ENCODE peak calls at places on chromosomes 4 and X, in four cellular contexts. One of them, this sample, is unnamed.

GRCh38 chrX:41558531-41558930 is 111.4 kb downstream of the NYX start:
- DNase-seq in HAP-1: peak; percentile 26
- DNase-seq in PC-3: peak; percentile 41
- DNase-seq in ovary: no peak
- DNase-seq in this sample: no peak

GRCh38 chr4:168528131-168528949 is 31.5 kb downstream of the PALLD start:
- DNase-seq in ovary: no peak
- DNase-seq in HAP-1: no peak
- DNase-seq in PC-3: peak; percentile 58
- DNase-seq in this sample: peak; percentile 74

GRCh38 chr4:100299019-100299418 is 108.8 kb upstream of the DDIT4L start:
- DNase-seq in HAP-1: peak; percentile 41
- DNase-seq in PC-3: peak; percentile 29
- DNase-seq in ovary: peak; percentile 43
- DNase-seq in this sample: peak; percentile 94

GRCh38 chr4:139986621-139987510 is 167.1 kb downstream of the MAML3 start:
- DNase-seq in PC-3: no peak
- DNase-seq in HAP-1: no peak
- DNase-seq in ovary: no peak
- DNase-seq in this sample: peak; percentile 74

GRCh38 chr4:73740353-73740778 is at the start of gene CXCL8:
- DNase-seq in PC-3: peak; percentile 100
- DNase-seq in HAP-1: no peak
- DNase-seq in ovary: no peak
- DNase-seq in this sample: peak; percentile 91

GRCh38 chr4:82362565-82362964 is 11.2 kb downstream of the HNRNPD start:
- DNase-seq in ovary: no peak
- DNase-seq in HAP-1: no peak
- DNase-seq in PC-3: no peak
- DNase-seq in this sample: no peak

GRCh38 chr4:17315459-17315858 is 196.4 kb downstream of the QDPR start:
- DNase-seq in ovary: no peak
- DNase-seq in HAP-1: no peak
- DNase-seq in PC-3: no peak
- DNase-seq in this sample: no peak

GRCh38 chr4:75054089-75054488 is 121.2 kb downstream of the PARM1 start:
- DNase-seq in ovary: no peak
- DNase-seq in HAP-1: no peak
- DNase-seq in PC-3: no peak
- DNase-seq in this sample: no peak

GRCh38 chr4:140448830-140449229 is 21.4 kb upstream of the CLGN start:
- DNase-seq in ovary: no peak
- DNase-seq in HAP-1: no peak
- DNase-seq in PC-3: peak; percentile 51
- DNase-seq in this sample: peak; percentile 8

GRCh38 chr4:117156806-117157205 is 71.4 kb upstream of the TRAM1L1 start:
- DNase-seq in ovary: no peak
- DNase-seq in HAP-1: peak; percentile 12
- DNase-seq in PC-3: no peak
- DNase-seq in this sample: no peak

GRCh38 chr4:119099227-119099910 is 36.3 kb upstream of the MYOZ2 start:
- DNase-seq in HAP-1: no peak
- DNase-seq in ovary: no peak
- DNase-seq in PC-3: peak; percentile 32
- DNase-seq in this sample: peak; percentile 63

GRCh38 chr4:130608121-130608520 is 1512.2 kb downstream of the C4orf33 start:
- DNase-seq in ovary: no peak
- DNase-seq in PC-3: no peak
- DNase-seq in HAP-1: no peak
- DNase-seq in this sample: no peak

GRCh38 chr4:54099959-54100606 is at the start of gene GSX2:
- DNase-seq in HAP-1: peak; percentile 48
- DNase-seq in ovary: peak; percentile 28
- DNase-seq in PC-3: no peak
- DNase-seq in this sample: no peak

GRCh38 chrX:68043713-68044438 is 389.4 kb downstream of the OPHN1 start:
- DNase-seq in ovary: no peak
- DNase-seq in PC-3: no peak
- DNase-seq in HAP-1: no peak
- DNase-seq in this sample: no peak

GRCh38 chr4:140176735-140177134 is 22.8 kb upstream of the MAML3 start:
- DNase-seq in ovary: no peak
- DNase-seq in HAP-1: no peak
- DNase-seq in PC-3: peak; percentile 73
- DNase-seq in this sample: peak; percentile 67

GRCh38 chr4:75254745-75255144 is 259.5 kb downstream of the RCHY1 start:
- DNase-seq in HAP-1: peak; percentile 73
- DNase-seq in ovary: no peak
- DNase-seq in PC-3: no peak
- DNase-seq in this sample: no peak

GRCh38 chrX:118026631-118027030 is 90.0 kb downstream of the KLHL13 start:
- DNase-seq in HAP-1: no peak
- DNase-seq in ovary: no peak
- DNase-seq in PC-3: no peak
- DNase-seq in this sample: no peak

GRCh38 chr4:78057600-78058560 is 757 bp downstream of the FRAS1 start:
- DNase-seq in PC-3: peak; percentile 25
- DNase-seq in HAP-1: peak; percentile 67
- DNase-seq in ovary: peak; percentile 48
- DNase-seq in this sample: peak; percentile 36

GRCh38 chrX:70762285-70762684 is 146.2 kb downstream of the TEX11 start:
- DNase-seq in PC-3: peak; percentile 32
- DNase-seq in HAP-1: peak; percentile 44
- DNase-seq in ovary: no peak
- DNase-seq in this sample: no peak

GRCh38 chrX:71606536-71607216 is 11.6 kb downstream of the CXCR3 start:
- DNase-seq in ovary: no peak
- DNase-seq in PC-3: no peak
- DNase-seq in HAP-1: no peak
- DNase-seq in this sample: no peak

GRCh38 chrX:21529771-21530170 is 128.4 kb downstream of the KLHL34 start:
- DNase-seq in ovary: no peak
- DNase-seq in PC-3: peak; percentile 70
- DNase-seq in HAP-1: no peak
- DNase-seq in this sample: peak; percentile 16

GRCh38 chrX:118315529-118315928 is 30.4 kb upstream of the WDR44 start:
- DNase-seq in PC-3: no peak
- DNase-seq in HAP-1: no peak
- DNase-seq in ovary: no peak
- DNase-seq in this sample: no peak

GRCh38 chrX:2463973-2464676 is 36.7 kb downstream of the DHRSX start:
- DNase-seq in PC-3: no peak
- DNase-seq in HAP-1: peak; percentile 88
- DNase-seq in ovary: no peak
- DNase-seq in this sample: peak; percentile 33

GRCh38 chr4:99810536-99810935 is 6.1 kb upstream of the DAPP1 start:
- DNase-seq in ovary: no peak
- DNase-seq in PC-3: no peak
- DNase-seq in HAP-1: no peak
- DNase-seq in this sample: no peak

GRCh38 chr4:164731827-164732474 is 22.0 kb upstream of the SMIM31 start:
- DNase-seq in ovary: peak; percentile 17
- DNase-seq in HAP-1: peak; percentile 80
- DNase-seq in PC-3: peak; percentile 63
- DNase-seq in this sample: peak; percentile 10

GRCh38 chr4:136680271-136680670 is 852.0 kb downstream of the PCDH18 start:
- DNase-seq in PC-3: peak; percentile 7
- DNase-seq in ovary: no peak
- DNase-seq in HAP-1: peak; percentile 79
- DNase-seq in this sample: no peak

GRCh38 chrX:15789979-15790765 is at the start of gene ZRSR2:
- DNase-seq in PC-3: peak; percentile 82
- DNase-seq in HAP-1: peak; percentile 93
- DNase-seq in ovary: peak; percentile 86
- DNase-seq in this sample: peak; percentile 71

GRCh38 chr4:53908661-53909078 is 155.7 kb downstream of the CHIC2 start:
- DNase-seq in PC-3: peak; percentile 95
- DNase-seq in HAP-1: peak; percentile 55
- DNase-seq in ovary: no peak
- DNase-seq in this sample: peak; percentile 92

GRCh38 chrX:68999351-68999750 is 165.9 kb downstream of the PJA1 start:
- DNase-seq in ovary: no peak
- DNase-seq in HAP-1: peak; percentile 5
- DNase-seq in PC-3: peak; percentile 92
- DNase-seq in this sample: peak; percentile 41

GRCh38 chr4:147430111-147430510 is 50.8 kb upstream of the EDNRA start:
- DNase-seq in PC-3: no peak
- DNase-seq in HAP-1: no peak
- DNase-seq in ovary: no peak
- DNase-seq in this sample: no peak

GRCh38 chr4:83112678-83113428 is 1.7 kb downstream of the PLAC8 start:
- DNase-seq in PC-3: no peak
- DNase-seq in HAP-1: no peak
- DNase-seq in ovary: no peak
- DNase-seq in this sample: peak; percentile 72

GRCh38 chr4:183249854-183250253 is 70.2 kb downstream of the CLDN22 start:
- DNase-seq in PC-3: peak; percentile 50
- DNase-seq in ovary: no peak
- DNase-seq in HAP-1: peak; percentile 36
- DNase-seq in this sample: peak; percentile 17

GRCh38 chrX:19190902-19191301 is 68.6 kb upstream of the ADGRG2 start:
- DNase-seq in ovary: no peak
- DNase-seq in PC-3: no peak
- DNase-seq in HAP-1: no peak
- DNase-seq in this sample: no peak

GRCh38 chr4:52836653-52837052 is 25.5 kb upstream of the RASL11B start:
- DNase-seq in ovary: no peak
- DNase-seq in PC-3: no peak
- DNase-seq in HAP-1: no peak
- DNase-seq in this sample: no peak

GRCh38 chr4:150264595-150265141 is 186.4 kb downstream of the DCLK2 start:
- DNase-seq in HAP-1: no peak
- DNase-seq in ovary: no peak
- DNase-seq in PC-3: no peak
- DNase-seq in this sample: no peak

GRCh38 chrX:102968216-102968615 is 31.1 kb downstream of the RAB40AL start:
- DNase-seq in PC-3: no peak
- DNase-seq in HAP-1: no peak
- DNase-seq in ovary: no peak
- DNase-seq in this sample: no peak

GRCh38 chrX:111515298-111515697 is 3.9 kb downstream of the SERTM2 start:
- DNase-seq in HAP-1: no peak
- DNase-seq in PC-3: no peak
- DNase-seq in ovary: no peak
- DNase-seq in this sample: no peak

GRCh38 chr4:99506781-99507180 is 4.0 kb upstream of the C4orf17 start:
- DNase-seq in HAP-1: no peak
- DNase-seq in ovary: no peak
- DNase-seq in PC-3: peak; percentile 4
- DNase-seq in this sample: no peak

GRCh38 chrX:65740909-65741308 is 73.5 kb downstream of the MSN start:
- DNase-seq in HAP-1: no peak
- DNase-seq in ovary: no peak
- DNase-seq in PC-3: no peak
- DNase-seq in this sample: no peak

GRCh38 chr4:6320663-6321062 is 51.0 kb downstream of the WFS1 start:
- DNase-seq in PC-3: no peak
- DNase-seq in ovary: no peak
- DNase-seq in HAP-1: no peak
- DNase-seq in this sample: no peak
- H3K4me1 ChIP-seq in PC-3: peaks cover 22% of the 10 kb centered on the region
- H3K4me1 ChIP-seq in ovary: peaks cover 2% of the 10 kb centered on the region
- H3K4me1 ChIP-seq in HAP-1: no peaks in the 10 kb centered on the region
- H3K4me1 ChIP-seq in this sample: peaks cover 15% of the 10 kb centered on the region

DNA sequence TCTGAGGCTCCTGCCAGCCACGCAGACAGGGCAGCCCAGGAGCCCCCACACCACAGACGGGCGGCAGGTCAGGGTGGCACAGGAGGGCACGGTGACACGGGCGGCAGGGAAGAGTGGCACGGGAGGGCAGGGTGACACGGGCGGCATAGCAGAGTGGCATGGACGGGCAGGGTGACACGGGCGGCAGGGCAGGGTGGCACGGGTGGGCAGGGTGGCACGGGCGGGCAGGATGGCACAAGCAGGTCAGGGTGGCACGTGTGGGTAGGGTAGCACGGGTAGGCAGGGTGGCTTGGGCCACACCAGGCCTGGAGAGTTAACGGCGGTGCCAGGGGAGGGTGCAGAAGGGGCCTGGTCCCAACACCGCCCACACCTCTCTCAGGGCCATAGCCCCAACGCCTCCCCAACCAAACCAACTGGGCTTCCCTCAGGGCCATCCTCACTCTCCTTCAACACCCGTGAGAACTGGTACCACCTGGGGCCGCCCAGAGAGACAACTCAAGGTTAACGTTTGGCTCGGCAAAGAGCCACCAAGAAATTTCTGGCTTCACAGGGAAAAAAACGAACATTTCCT is 3.4 kb downstream of the CTBP1 start:
- DNase-seq in PC-3: no peak
- DNase-seq in ovary: no peak
- DNase-seq in HAP-1: peak; percentile 8
- DNase-seq in this sample: no peak
- H3K4me1 ChIP-seq in PC-3: peaks cover 22% of the 10 kb centered on the region
- H3K4me1 ChIP-seq in ovary: peaks cover 45% of the 10 kb centered on the region
- H3K4me1 ChIP-seq in HAP-1: peaks cover 13% of the 10 kb centered on the region
- H3K4me1 ChIP-seq in this sample: peaks cover 23% of the 10 kb centered on the region

DNA sequence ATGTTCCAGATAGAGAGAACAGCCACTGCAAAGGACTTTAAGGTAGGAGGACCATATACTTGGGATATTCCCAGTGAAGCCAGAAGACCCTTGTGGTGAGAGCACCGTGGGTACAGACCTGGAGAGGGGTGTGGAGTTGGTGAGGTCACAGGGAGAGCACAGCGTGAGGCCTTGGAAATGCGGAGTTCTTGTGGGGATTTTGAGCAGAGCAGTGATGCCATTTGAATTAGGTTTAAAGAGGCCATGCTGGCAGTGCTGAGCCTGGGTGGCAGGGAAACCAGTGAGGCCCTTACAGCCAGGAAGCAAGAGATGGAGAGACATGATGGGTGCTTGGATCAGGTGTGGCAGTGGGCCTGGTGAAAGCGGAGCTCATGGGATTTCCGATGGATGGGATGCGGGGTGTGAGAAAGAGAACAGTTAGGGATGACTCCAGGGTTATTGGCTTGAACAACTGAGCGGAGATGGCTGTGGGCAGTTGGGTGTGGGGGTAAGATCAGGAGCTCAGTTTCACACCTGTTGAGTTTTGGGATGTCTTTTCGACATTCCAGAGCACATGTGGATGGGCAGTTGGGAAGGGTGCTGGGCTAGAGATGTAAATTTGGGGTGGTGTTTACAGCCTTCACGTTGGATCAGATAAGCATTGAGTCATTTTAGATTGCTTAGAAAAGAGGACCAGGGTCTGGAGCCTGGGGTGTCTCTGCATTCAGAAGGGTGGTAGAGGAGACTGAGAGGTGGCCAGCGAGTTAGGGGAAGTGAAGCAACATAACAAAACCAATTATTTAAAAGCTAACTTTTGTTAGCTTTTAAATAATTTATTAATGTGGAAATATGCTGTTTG is 68.9 kb downstream of the TMEM131L start:
- DNase-seq in ovary: no peak
- DNase-seq in PC-3: no peak
- DNase-seq in HAP-1: no peak
- DNase-seq in this sample: no peak
- H3K4me1 ChIP-seq in ovary: peaks cover 8% of the 10 kb centered on the region
- H3K4me1 ChIP-seq in PC-3: no peaks in the 10 kb centered on the region
- H3K4me1 ChIP-seq in HAP-1: peaks cover 22% of the 10 kb centered on the region
- H3K4me1 ChIP-seq in this sample: peaks cover 6% of the 10 kb centered on the region

GRCh38 chrX:97806238-97806637 is 922.5 kb downstream of the RPA4 start:
- DNase-seq in ovary: no peak
- DNase-seq in HAP-1: no peak
- DNase-seq in PC-3: peak; percentile 67
- DNase-seq in this sample: peak; percentile 61
- H3K4me1 ChIP-seq in ovary: no peaks in the 10 kb centered on the region
- H3K4me1 ChIP-seq in HAP-1: no peaks in the 10 kb centered on the region
- H3K4me1 ChIP-seq in PC-3: no peaks in the 10 kb centered on the region
- H3K4me1 ChIP-seq in this sample: peaks cover 3% of the 10 kb centered on the region

This sample was measured in astrocyte.